ENCODE peak calls at places on chromosomes 12 and 14, in seven cellular contexts. K is ovary, I is esophagus muscularis mucosa, D is body of pancreas, N is sigmoid colon, W is adrenal gland, X is endothelial cell of umbilical vein. A is an unnamed sample.

GRCh38 chr14:69685217-69685616 is 73.8 kb downstream of the SUSD6 start:
- DNase-seq in W (no peak), I (no peak), D (no peak), K (no peak), X (peak), N (no peak), A (peak)

GRCh38 chr14:23121401-23121800 is 2.3 kb upstream of the CEBPE start:
- DNase-seq in X (peak), I (no peak), N (peak), W (peak), K (peak), D (peak), A (no peak)

GRCh38 chr12:33575346-33575745 is 135.7 kb upstream of the SYT10 start:
- DNase-seq in N (no peak), D (no peak), W (no peak), I (no peak), K (no peak), X (no peak), A (no peak)

GRCh38 chr14:83133986-83134664 is 1600.5 kb upstream of the SEL1L start:
- DNase-seq in W (no peak), X (no peak), D (no peak), I (no peak), K (no peak), N (no peak), A (no peak)

GRCh38 chr12:83945871-83946270 is 966.7 kb downstream of the SLC6A15 start:
- DNase-seq in D (no peak), I (no peak), N (no peak), X (peak), W (no peak), K (no peak), A (no peak)

GRCh38 chr14:75941030-75941429 is 40.8 kb downstream of the TGFB3 start:
- DNase-seq in X (peak), K (no peak), N (no peak), W (no peak), I (no peak), D (peak), A (no peak)

GRCh38 chr14:104362761-104363605 is 216.6 kb upstream of the C14orf180 start:
- DNase-seq in K (no peak), X (no peak), N (peak), D (no peak), I (no peak), W (no peak), A (no peak)

GRCh38 chr14:72708708-72709475 is 185.0 kb downstream of the DPF3 start:
- DNase-seq in D (peak), I (no peak), K (no peak), X (no peak), W (peak), N (no peak), A (no peak)

GRCh38 chr12:19972325-19973288 is 395.7 kb upstream of the PDE3A start:
- DNase-seq in X (no peak), N (no peak), D (no peak), K (no peak), W (no peak), I (no peak), A (no peak)

GRCh38 chr12:85468356-85469157 is 188.5 kb downstream of the ALX1 start:
- DNase-seq in N (no peak), I (no peak), W (peak), X (peak), D (peak), K (peak), A (no peak)

GRCh38 chr12:54439521-54440255 is 20.6 kb upstream of the ITGA5 start:
- DNase-seq in X (peak), K (no peak), N (no peak), D (no peak), W (no peak), I (no peak), A (no peak)

GRCh38 chr12:116153983-116154382 is 123.5 kb downstream of the MED13L start:
- DNase-seq in N (no peak), I (no peak), X (no peak), K (no peak), W (no peak), D (no peak), A (no peak)

DNA sequence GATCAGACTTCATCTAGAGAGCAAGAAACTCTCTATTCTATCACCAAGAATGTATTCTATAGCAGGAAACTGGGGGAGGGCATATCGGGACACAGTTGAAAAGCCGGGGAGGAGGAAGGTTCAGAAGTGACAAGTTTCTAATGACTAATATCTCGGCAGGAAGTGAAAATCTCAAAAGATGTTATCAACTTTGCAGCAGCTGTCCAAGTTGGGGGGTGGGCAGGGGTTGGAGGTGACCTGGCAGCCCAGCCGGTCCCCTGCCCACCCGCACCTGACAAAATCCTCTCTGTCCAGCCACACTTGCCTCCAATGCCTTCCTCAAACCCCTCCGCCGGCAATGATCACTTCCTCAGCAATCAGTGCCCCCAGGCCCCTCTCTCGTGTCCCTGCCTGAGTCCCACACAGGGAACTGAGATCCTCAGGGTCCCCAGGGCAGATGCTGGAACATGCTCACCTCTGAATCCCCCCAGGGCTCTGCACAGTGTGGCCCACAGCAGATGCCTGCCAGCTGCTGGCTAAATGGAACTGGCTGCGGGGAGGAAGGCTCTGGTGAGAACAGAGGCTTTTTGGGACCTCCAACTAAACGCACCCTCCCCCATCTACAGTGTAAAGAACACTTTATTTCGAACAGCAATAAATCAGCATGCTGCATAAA is 43.9 kb downstream of the CCDC88C start:
- DNase-seq in K (no peak), W (no peak), I (no peak), D (no peak), X (peak), N (no peak), A (no peak)
- TF ChIP-seq POLR2A in K (no peak), W (no peak), I (no peak), D (no peak), X (no peak), N (no peak), A (no peak)

DNA sequence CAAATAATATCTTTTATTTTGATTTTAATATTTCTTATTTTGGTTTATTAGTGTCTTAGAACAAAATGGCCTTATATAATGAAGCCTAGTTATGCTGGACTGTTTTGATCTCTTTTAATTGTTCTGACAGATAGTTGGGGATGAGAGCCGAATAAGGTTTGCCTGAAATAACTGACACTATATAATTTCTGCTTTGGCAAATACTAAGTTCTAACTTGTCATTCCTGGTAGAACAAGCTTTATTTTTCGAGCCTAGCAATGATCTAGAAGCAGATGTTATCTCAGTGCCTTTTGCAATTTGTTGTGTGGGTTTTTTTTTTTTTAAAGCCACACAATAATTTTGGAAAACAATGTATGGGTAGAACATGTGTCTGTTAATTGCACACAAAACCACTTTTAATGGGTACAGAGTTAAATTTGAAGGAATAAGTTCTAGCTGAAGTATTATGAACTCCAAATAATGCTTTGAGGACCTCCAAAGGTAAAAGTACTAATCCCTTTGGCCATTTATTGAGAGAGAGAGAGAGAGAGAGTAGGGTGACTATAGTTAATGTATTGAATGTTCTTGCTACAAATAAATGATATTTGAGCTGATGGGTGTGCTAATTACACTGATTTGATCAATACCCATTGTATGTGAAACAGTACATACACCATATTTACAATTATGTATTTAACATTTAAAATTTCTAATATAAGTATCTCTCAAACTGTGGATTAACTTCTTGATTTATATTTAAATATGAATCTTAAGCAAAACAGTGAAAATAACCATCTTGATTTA is 35.0 kb downstream of the MDM2 start:
- DNase-seq in X (no peak), K (no peak), I (no peak), N (no peak), W (no peak), D (no peak), A (no peak)
- TF ChIP-seq POLR2A in X (peak), K (no peak), I (no peak), N (no peak), W (no peak), D (no peak), A (no peak)

GRCh38 chr14:36320210-36321003 is at the start of gene MBIP:
- DNase-seq in D (peak), N (peak), I (peak), X (peak), K (peak), W (peak), A (peak)
- TF ChIP-seq POLR2A in D (peak), N (peak), I (no peak), X (no peak), K (no peak), W (peak), A (no peak)

DNA sequence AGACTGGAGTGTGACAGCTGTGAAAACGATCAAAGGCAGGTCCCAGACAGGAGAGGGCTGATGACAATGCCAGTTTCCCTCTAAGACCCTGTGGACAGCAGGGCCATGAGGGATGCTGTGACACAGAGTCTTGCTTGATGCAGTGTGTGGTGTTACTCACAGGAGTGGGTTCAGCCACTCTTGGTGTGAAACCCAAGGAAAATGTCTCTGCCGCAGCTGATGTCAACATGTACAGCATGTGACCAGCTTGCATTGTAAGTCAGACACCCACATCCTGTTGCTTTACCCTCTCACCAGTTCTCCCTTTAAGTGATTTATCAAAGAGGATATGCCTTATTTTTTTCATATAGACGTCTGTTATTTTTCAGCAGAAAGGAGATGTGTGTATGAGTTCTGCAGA is 268.6 kb downstream of the BTG1 start:
- DNase-seq in D (no peak), I (no peak), N (peak), K (no peak), X (peak), W (no peak), A (no peak)
- TF ChIP-seq POLR2A in D (peak), I (no peak), N (no peak), K (no peak), X (no peak), W (no peak), A (no peak)

GRCh38 chr12:107319536-107320030 is 226.2 kb upstream of the CRY1 start:
- DNase-seq in W (no peak), I (no peak), K (no peak), X (no peak), D (no peak), N (no peak), A (peak)

GRCh38 chr12:107318554-107318803 is 225.1 kb upstream of the CRY1 start:
- DNase-seq in I (no peak), X (no peak), D (no peak), K (no peak), W (no peak), N (no peak), A (no peak)

GRCh38 chr12:107320031-107320928 is 226.9 kb upstream of the CRY1 start:
- DNase-seq in W (peak), D (peak), I (no peak), K (no peak), N (no peak), X (peak), A (peak)

GRCh38 chr12:107318804-107319535 is 225.6 kb upstream of the CRY1 start:
- DNase-seq in I (no peak), D (peak), W (peak), K (no peak), X (peak), N (no peak), A (peak)

GRCh38 chr12:107317751-107318553 is 224.6 kb upstream of the CRY1 start:
- DNase-seq in D (peak), W (peak), K (no peak), N (no peak), X (peak), I (no peak), A (peak)
- TF ChIP-seq POLR2A in D (peak), W (peak), K (no peak), N (no peak), X (no peak), I (no peak), A (no peak)

GRCh38 chr12:45730116-45730841 is 773 bp downstream of the ARID2 start:
- DNase-seq in W (peak), K (peak), I (no peak), D (peak), X (peak), N (peak), A (peak)
- TF ChIP-seq POLR2A in W (peak), K (no peak), I (no peak), D (no peak), X (no peak), N (no peak), A (no peak)

GRCh38 chr12:31729728-31730127 is 907 bp upstream of the AMN1 start:
- DNase-seq in K (no peak), N (no peak), I (no peak), W (no peak), X (no peak), D (no peak), A (no peak)

GRCh38 chr12:31726575-31726974 is 2.2 kb downstream of the AMN1 start:
- DNase-seq in X (no peak), I (no peak), K (no peak), D (no peak), W (no peak), N (no peak), A (no peak)

GRCh38 chr12:31727197-31727596 is 1.6 kb downstream of the AMN1 start:
- DNase-seq in I (no peak), D (no peak), N (no peak), X (no peak), K (no peak), W (no peak), A (no peak)

GRCh38 chr12:31728289-31728916 is 418 bp downstream of the AMN1 start:
- DNase-seq in K (no peak), X (no peak), N (peak), W (peak), D (peak), I (no peak), A (no peak)

DNA sequence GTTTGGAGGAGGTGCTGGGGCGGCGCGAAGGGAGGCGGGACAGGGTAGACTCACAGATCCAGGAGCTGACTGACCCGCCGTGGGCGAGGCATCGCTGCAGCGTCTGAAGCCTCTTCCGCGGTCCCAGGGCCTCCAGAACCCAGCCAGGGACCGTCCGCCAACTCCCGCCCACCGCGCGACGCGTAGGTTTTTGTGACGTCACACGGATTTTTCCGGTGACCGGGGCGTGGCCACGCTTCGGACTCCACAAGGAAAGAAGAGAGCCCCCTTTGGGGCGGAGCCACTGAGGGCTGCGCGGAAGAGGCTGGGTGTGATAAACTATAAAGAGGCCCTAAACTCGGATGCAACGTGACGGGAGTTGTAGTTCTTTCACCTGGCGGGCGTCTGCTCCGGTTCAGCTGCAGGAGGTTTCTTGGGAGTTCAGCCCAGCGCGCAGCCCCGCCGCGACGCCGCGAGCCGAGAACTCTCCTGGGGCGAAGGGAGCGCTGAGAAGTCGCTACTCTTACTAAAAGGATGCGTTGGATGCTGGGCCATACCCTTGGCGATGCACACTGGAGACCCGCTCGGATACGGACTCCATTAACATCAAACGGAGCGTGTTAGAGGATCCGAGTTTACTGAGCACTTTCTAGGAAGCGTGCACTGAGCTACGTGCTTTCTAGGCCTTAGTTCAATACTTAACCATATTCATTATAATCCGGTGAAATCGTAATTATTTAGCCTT is at the start of gene AMN1:
- DNase-seq in W (peak), X (peak), I (peak), D (peak), N (peak), K (peak), A (peak)
- TF ChIP-seq POLR2A in W (peak), X (peak), I (no peak), D (peak), N (peak), K (peak), A (no peak)